ENCODE peak calls at places on chromosomes 13 and 19, in ten cellular contexts. H is lower leg skin, V is Peyer's patch, R is ovary, J is adrenal gland, Z is IMR-90, T is stomach, M is tibial nerve, S is H1, D is transverse colon. X is an unnamed sample.

GRCh38 chr19:28914173-28914572 is 298.8 kb downstream of the UQCRFS1 start:
- DNase-seq in H (no peak), V (no peak), R (no peak), J (no peak), Z (no peak), T (no peak), M (no peak), S (no peak), D (no peak), X (no peak)

GRCh38 chr13:91305652-91306051 is 41.8 kb upstream of the MIR17HG start:
- DNase-seq in H (no peak), V (no peak), R (no peak), J (no peak), Z (no peak), T (no peak), M (no peak), S (no peak), D (no peak), X (no peak)

GRCh38 chr19:15424692-15425272 is 6.0 kb upstream of the AKAP8L start:
- DNase-seq in H (no peak), V (peak; percentile 35), R (no peak), J (no peak), Z (no peak), T (no peak), M (no peak), S (no peak), D (no peak), X (no peak)

GRCh38 chr13:77139311-77139710 is 112.4 kb upstream of the FBXL3 start:
- DNase-seq in H (no peak), V (no peak), R (no peak), J (no peak), Z (peak; percentile 55), T (no peak), M (no peak), S (no peak), D (no peak), X (no peak)

GRCh38 chr19:41882568-41883462 is at the start of gene ARHGEF1:
- DNase-seq in H (peak; percentile 93), V (peak; percentile 71), R (peak; percentile 66), J (no peak), Z (no peak), T (peak; percentile 62), M (no peak), S (no peak), D (peak; percentile 75), X (peak; percentile 69)

GRCh38 chr13:27446986-27447583 is 3.3 kb downstream of the MTIF3 start:
- DNase-seq in H (no peak), V (no peak), R (no peak), J (no peak), Z (no peak), T (no peak), M (no peak), S (no peak), D (peak; percentile 30), X (no peak)

GRCh38 chr13:48188129-48188528 is 44.9 kb upstream of the ITM2B start:
- DNase-seq in H (no peak), V (no peak), R (no peak), J (no peak), Z (no peak), T (no peak), M (no peak), S (no peak), D (no peak), X (no peak)

GRCh38 chr13:63092461-63092860 is 1676.8 kb upstream of the PCDH20 start:
- DNase-seq in H (no peak), V (no peak), R (no peak), J (no peak), Z (peak; percentile 53), T (no peak), M (no peak), S (no peak), D (no peak), X (no peak)

GRCh38 chr13:65057986-65058385 is 2172.2 kb downstream of the PCDH9 start:
- DNase-seq in H (no peak), V (no peak), R (no peak), J (no peak), Z (no peak), T (no peak), M (no peak), S (no peak), D (no peak), X (no peak)

GRCh38 chr19:48443262-48443661 is 2.5 kb upstream of the GRWD1 start:
- DNase-seq in H (peak; percentile 78), V (no peak), R (peak; percentile 41), J (no peak), Z (no peak), T (peak; percentile 43), M (no peak), S (no peak), D (no peak), X (peak; percentile 44)

GRCh38 chr13:20121154-20121515 is 39.7 kb downstream of the GJA3 start:
- DNase-seq in H (no peak), V (no peak), R (no peak), J (no peak), Z (no peak), T (no peak), M (no peak), S (no peak), D (no peak), X (peak; percentile 93)

GRCh38 chr19:42193706-42194105 is 23.8 kb downstream of the DEDD2 start:
- DNase-seq in H (no peak), V (no peak), R (no peak), J (no peak), Z (peak; percentile 41), T (no peak), M (no peak), S (no peak), D (no peak), X (no peak)

GRCh38 chr19:21133633-21134032 is 8.2 kb upstream of the ZNF431 start:
- DNase-seq in H (no peak), V (no peak), R (no peak), J (no peak), Z (no peak), T (no peak), M (no peak), S (no peak), D (no peak), X (no peak)

GRCh38 chr19:36182612-36183454 is 30.6 kb upstream of the COX7A1 start:
- DNase-seq in H (no peak), V (no peak), R (no peak), J (no peak), Z (peak; percentile 77), T (no peak), M (no peak), S (no peak), D (no peak), X (no peak)

GRCh38 chr13:92312823-92313222 is 913.8 kb upstream of the GPC6 start:
- DNase-seq in H (no peak), V (no peak), R (no peak), J (no peak), Z (no peak), T (no peak), M (no peak), S (no peak), D (no peak), X (no peak)

GRCh38 chr13:99505814-99506269 is 4.6 kb downstream of the TM9SF2 start:
- DNase-seq in H (no peak), V (no peak), R (no peak), J (no peak), Z (peak; percentile 63), T (no peak), M (no peak), S (no peak), D (no peak), X (peak; percentile 37)
- TF ChIP-seq CTCF in H (no peak), V (peak; percentile 14), R (no peak), J (peak; percentile 6), Z (peak; percentile 46), T (no peak), M (no peak), S (no peak), D (peak; percentile 19), X (no peak)

GRCh38 chr13:103883152-103883551 is 816.9 kb upstream of the SLC10A2 start:
- DNase-seq in H (peak; percentile 97), V (peak; percentile 59), R (peak; percentile 45), J (peak; percentile 81), Z (peak; percentile 95), T (peak; percentile 68), M (peak; percentile 75), S (peak; percentile 73), D (peak; percentile 50), X (peak; percentile 40)
- H3K4me3 ChIP-seq in H (no peak overlapping the region), V (no peak overlapping the region), R (no peak overlapping the region), J (no peak overlapping the region), Z (no peak overlapping the region), T (no peak overlapping the region), M (no peak overlapping the region), S (no peak overlapping the region), D (no peak overlapping the region), X (no peak overlapping the region)

DNA sequence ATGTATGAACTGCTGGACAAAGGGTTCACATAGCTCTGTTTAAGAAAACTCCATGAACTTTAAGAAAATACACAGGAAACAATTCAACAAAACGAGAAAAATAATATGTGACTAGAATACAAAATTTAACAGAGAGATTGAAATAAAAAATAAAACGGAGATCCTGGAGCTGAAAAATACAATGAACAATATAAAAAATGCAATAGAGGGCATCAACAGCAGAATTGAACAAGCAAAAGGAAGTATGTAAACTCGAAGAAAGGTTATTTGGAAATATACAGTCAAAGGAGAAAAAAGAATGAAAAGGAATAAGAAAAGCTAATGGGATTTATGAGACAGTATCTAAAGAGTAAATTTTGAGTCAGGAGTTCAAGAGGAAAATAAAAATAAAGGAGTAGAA is 163.0 kb upstream of the DACH1 start:
- DNase-seq in H (no peak), V (no peak), R (no peak), J (no peak), Z (no peak), T (no peak), M (no peak), S (no peak), D (no peak), X (no peak)
- TF ChIP-seq POLR2A in H (no peak), V (no peak), R (no peak), J (no peak), Z (no peak), T (no peak), M (no peak), S (no peak), D (no peak), X (no peak)

GRCh38 chr19:6196361-6196760 is 60.9 kb downstream of the ACSBG2 start:
- DNase-seq in H (peak; percentile 57), V (no peak), R (no peak), J (no peak), Z (no peak), T (no peak), M (no peak), S (no peak), D (no peak), X (no peak)

GRCh38 chr19:6198896-6199239 is 63.4 kb downstream of the ACSBG2 start:
- DNase-seq in H (no peak), V (no peak), R (no peak), J (no peak), Z (no peak), T (no peak), M (no peak), S (no peak), D (no peak), X (peak; percentile 12)

GRCh38 chr19:6204866-6205723 is 69.6 kb downstream of the ACSBG2 start:
- DNase-seq in H (peak; percentile 56), V (no peak), R (no peak), J (no peak), Z (no peak), T (no peak), M (no peak), S (no peak), D (no peak), X (no peak)

GRCh38 chr19:6204212-6204611 is 68.7 kb downstream of the ACSBG2 start:
- DNase-seq in H (peak; percentile 84), V (no peak), R (no peak), J (no peak), Z (no peak), T (no peak), M (no peak), S (no peak), D (no peak), X (no peak)

GRCh38 chr19:6199240-6199983 is 63.9 kb downstream of the ACSBG2 start:
- DNase-seq in H (peak; percentile 100), V (peak; percentile 99), R (peak; percentile 99), J (peak; percentile 99), Z (peak; percentile 98), T (peak; percentile 100), M (peak; percentile 96), S (peak; percentile 98), D (peak; percentile 100), X (peak; percentile 95)
- TF ChIP-seq CTCF in H (no peak), V (peak; percentile 51), R (peak; percentile 14), J (peak; percentile 67), Z (peak; percentile 29), T (no peak), M (peak; percentile 46), S (no peak), D (peak; percentile 35), X (no peak)

X was measured in NB4.